ENCODE peak calls at places on chromosome 21, in four cellular contexts. G is neural progenitor cell, S is mammary epithelial cell, W is fibroblast of lung. A is an unnamed sample. For H3K9me3, the result is how much of the 10 kb centered on the place peaks cover.

GRCh38 chr21:17829472-17829871 is 10.3 kb upstream of the C21orf91 start:
- DNase-seq in G (no peak), W (peak), S (peak), A (no peak)

GRCh38 chr21:17688912-17689874 is 76.5 kb upstream of the BTG3 start:
- DNase-seq in S (peak), W (peak), G (no peak), A (peak)

GRCh38 chr21:18424250-18424649 is 20.7 kb upstream of the TMPRSS15 start:
- DNase-seq in S (no peak), G (no peak), W (no peak), A (no peak)

GRCh38 chr21:36097427-36098230 is 27.8 kb downstream of the CBR1 start:
- DNase-seq in G (no peak), S (no peak), W (peak), A (no peak)

GRCh38 chr21:33059319-33059894 is 10.5 kb upstream of the OLIG1 start:
- DNase-seq in W (no peak), S (no peak), G (no peak), A (no peak)

GRCh38 chr21:14251336-14251735 is 35.4 kb downstream of the RBM11 start:
- DNase-seq in W (no peak), G (no peak), S (no peak), A (no peak)

GRCh38 chr21:40623550-40623949 is 223.4 kb downstream of the DSCAM start:
- DNase-seq in W (no peak), S (no peak), G (no peak), A (no peak)

GRCh38 chr21:38505654-38506523 is 7.6 kb upstream of the ERG start:
- DNase-seq in S (peak), G (peak), W (peak), A (peak)

GRCh38 chr21:36613554-36613953 is 85.4 kb upstream of the SIM2 start:
- DNase-seq in W (no peak), G (no peak), S (no peak), A (no peak)

GRCh38 chr21:32597205-32597604 is 11.9 kb upstream of the TCP10L start:
- DNase-seq in S (peak), W (peak), G (no peak), A (no peak)

GRCh38 chr21:15741510-15741909 is 11.7 kb downstream of the USP25 start:
- DNase-seq in G (no peak), S (peak), W (peak), A (no peak)

GRCh38 chr21:38619865-38620513 is 121.7 kb upstream of the ERG start:
- DNase-seq in W (peak), G (no peak), S (peak), A (no peak)

GRCh38 chr21:36918291-36918690 is 48.2 kb downstream of the HLCS start:
- DNase-seq in G (no peak), W (no peak), S (no peak), A (no peak)

GRCh38 chr21:14675774-14676530 is 129.8 kb upstream of the SAMSN1 start:
- DNase-seq in S (no peak), G (no peak), W (no peak), A (peak)

GRCh38 chr21:35945089-35945671 is 115.1 kb downstream of the SETD4 start:
- DNase-seq in S (no peak), G (no peak), W (no peak), A (no peak)

GRCh38 chr21:23853796-23854379 is 1753.4 kb downstream of the MRPL39 start:
- DNase-seq in W (peak), G (no peak), S (no peak), A (peak)

GRCh38 chr21:15057290-15057689 is 7.5 kb downstream of the NRIP1 start:
- DNase-seq in S (no peak), G (peak), W (no peak), A (no peak)

GRCh38 chr21:36419241-36419640 is 34.0 kb downstream of the CHAF1B start:
- DNase-seq in W (no peak), S (no peak), G (no peak), A (no peak)

GRCh38 chr21:35924714-35925301 is 135.5 kb downstream of the SETD4 start:
- DNase-seq in G (no peak), S (peak), W (peak), A (no peak)

GRCh38 chr21:38807481-38807880 is 1.8 kb downstream of the ETS2 start:
- DNase-seq in W (no peak), G (peak), S (no peak), A (no peak)

GRCh38 chr21:36945496-36946138 is 20.9 kb downstream of the HLCS start:
- DNase-seq in S (no peak), W (peak), G (no peak), A (no peak)

GRCh38 chr21:36429672-36430546 is 44.7 kb downstream of the CHAF1B start:
- DNase-seq in W (peak), S (peak), G (peak), A (no peak)

GRCh38 chr21:33212159-33212851 is 17.4 kb upstream of the IFNAR2 start:
- DNase-seq in S (peak), W (peak), G (no peak), A (peak)

GRCh38 chr21:18460979-18461378 is 57.4 kb upstream of the TMPRSS15 start:
- DNase-seq in S (no peak), G (no peak), W (no peak), A (peak)

GRCh38 chr21:28936721-28937120 is 56.0 kb downstream of the LTN1 start:
- DNase-seq in W (no peak), S (no peak), G (peak), A (no peak)
- H3K27ac ChIP-seq in W (no peak), S (no peak), G (no peak), A (no peak)

DNA sequence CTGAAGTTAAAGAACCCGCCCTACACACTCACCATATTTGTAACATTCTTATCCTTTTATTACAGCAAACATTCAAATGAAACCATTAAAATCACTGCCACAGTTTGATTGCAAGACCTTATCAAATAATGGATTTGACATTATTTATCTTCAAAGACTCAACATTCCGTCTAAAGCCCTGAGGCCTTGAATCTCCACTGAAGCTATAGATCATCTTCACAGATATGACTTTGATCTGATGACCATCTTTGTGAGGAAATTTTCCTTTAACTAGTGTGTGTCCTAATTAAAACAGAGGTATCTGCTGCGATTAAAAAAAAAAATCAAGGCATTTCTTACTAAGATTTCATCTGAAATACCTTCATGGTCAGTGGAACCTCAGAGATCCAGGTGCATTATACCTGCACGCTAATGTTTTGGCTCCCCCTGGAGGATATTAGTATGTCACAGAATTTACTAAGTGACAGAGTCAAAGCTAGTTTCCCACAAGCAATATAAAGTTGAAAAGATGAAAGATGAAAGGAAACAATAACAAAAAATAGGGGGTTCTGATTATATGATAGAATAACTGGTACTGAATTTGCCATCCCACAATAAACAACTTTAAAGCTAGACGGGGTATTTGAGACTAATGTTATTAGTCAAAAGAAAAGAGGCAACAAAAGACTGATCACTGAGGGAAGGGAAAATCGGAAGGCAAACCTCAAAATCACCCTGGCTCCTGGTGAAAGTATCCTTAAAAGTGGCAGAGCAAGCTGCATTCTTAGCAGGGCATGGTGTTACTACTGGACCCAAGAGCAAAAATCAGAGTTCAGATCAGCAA is 923.4 kb downstream of the NCAM2 start:
- DNase-seq in S (no peak), G (peak), W (peak), A (peak)
- H3K9me3 ChIP-seq in S (under half), G (under half), W (under half), A (under half)

DNA sequence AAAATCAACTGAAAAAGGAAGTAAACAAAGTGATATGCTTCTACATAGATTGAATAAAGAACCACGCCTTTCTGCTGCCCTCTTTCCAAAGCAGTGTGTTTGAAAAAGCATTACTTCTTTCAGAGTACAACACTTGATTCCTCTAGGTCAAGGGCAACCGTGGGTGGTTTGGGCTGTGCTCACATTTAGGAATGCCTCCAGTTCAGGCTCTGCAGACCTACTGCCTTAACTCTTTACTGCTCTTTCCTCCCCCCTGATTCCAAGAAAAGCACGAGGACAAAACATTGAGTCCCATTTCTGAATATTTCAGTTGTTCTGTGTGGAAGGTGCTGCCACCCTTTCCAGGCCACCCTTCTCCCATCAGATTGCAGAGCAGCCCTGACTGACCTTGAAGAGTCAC is 45.2 kb downstream of the ADAMTS1 start:
- DNase-seq in W (no peak), S (no peak), G (no peak), A (no peak)
- H3K27ac ChIP-seq in W (no peak), S (no peak), G (no peak), A (no peak)

DNA sequence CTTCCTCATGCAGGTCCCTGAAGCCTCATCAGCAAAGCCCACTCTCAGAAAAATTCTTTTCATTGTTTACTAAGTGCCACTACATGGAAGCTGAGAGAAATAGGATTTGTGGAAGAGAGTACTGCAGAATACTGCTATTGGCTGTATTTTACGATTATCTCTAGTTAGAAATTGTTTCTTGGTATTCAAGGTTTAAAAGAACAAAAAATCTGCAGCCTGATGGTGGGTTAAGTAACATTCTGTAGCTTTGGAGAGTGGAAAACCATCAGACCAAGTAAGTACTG is 27.3 kb downstream of the PTTG1IP start:
- DNase-seq in W (no peak), S (no peak), G (no peak), A (no peak)
- H3K9me3 ChIP-seq in W (under half), S (under half), G (under half), A (under half)

DNA sequence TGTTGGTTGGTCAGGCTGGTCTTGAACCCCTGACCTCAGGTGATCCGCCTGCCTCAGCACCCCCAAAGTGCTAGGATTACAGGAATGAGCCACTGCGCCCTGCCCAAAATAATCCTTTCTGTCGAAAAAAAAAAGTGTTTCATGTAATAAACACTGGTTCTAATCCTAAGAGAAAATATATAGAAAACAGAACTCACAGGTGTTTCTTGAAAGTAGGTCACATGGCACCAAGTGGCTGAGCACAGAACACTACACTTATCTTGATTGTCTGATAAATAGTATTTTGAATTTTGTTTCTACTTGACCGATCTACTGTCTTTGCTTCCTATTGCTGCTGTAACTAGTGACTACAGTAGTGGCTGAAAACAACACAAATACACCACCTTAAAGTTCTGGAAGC is 87.6 kb upstream of the SOD1 start:
- DNase-seq in W (no peak), S (no peak), G (no peak), A (no peak)
- H3K27ac ChIP-seq in W (no peak), S (no peak), G (no peak), A (no peak)

DNA sequence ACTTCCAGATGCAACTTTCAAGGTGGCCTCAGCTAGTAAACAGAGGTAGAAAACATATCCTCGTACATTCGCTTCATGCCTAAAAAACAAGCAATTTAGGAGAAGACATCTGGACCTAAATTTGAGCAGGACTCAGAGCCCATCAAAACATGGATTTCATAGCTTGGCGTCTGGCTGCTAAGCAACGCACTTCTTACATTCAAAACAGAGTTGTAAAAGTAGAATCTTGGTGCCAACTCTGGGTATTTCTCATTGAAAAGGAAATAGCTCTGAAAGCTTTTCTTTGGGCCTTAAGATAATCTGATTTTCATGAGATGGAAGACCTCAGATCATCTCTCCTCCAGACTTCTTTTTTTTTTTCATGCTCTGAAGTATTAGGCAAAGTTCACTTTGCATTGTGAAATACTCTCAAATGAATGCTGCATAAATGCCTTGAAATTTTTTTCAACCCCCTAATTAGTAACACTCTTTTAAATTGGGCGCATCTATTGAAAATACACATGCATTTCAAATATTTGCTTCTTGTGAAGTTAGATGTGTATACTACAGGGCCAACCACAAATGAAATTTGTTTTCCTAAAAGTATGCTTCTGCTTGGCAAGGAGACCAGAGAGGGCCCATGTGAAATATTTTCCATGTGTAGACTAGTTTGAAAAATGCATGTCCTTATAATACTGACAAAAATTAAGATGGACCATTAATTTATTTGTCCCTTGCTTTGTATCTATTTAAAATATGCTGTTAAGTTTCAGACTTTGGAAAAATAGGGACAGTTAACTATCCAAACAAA is 4.2 kb downstream of the ADAMTS5 start:
- DNase-seq in S (no peak), W (no peak), G (no peak), A (no peak)
- H3K9me3 ChIP-seq in S (under half), W (under half), G (under half), A (under half)

GRCh38 chr21:42153746-42154145 is 65.2 kb upstream of the ABCG1 start:
- DNase-seq in S (no peak), W (no peak), G (no peak), A (no peak)

GRCh38 chr21:42153046-42153685 is 65.8 kb upstream of the ABCG1 start:
- DNase-seq in S (no peak), G (no peak), W (no peak), A (no peak)

GRCh38 chr21:42149656-42150457 is 69.1 kb upstream of the ABCG1 start:
- DNase-seq in W (no peak), S (peak), G (no peak), A (peak)

GRCh38 chr21:42150458-42151085 is 68.4 kb upstream of the ABCG1 start:
- DNase-seq in G (no peak), S (no peak), W (no peak), A (no peak)

DNA sequence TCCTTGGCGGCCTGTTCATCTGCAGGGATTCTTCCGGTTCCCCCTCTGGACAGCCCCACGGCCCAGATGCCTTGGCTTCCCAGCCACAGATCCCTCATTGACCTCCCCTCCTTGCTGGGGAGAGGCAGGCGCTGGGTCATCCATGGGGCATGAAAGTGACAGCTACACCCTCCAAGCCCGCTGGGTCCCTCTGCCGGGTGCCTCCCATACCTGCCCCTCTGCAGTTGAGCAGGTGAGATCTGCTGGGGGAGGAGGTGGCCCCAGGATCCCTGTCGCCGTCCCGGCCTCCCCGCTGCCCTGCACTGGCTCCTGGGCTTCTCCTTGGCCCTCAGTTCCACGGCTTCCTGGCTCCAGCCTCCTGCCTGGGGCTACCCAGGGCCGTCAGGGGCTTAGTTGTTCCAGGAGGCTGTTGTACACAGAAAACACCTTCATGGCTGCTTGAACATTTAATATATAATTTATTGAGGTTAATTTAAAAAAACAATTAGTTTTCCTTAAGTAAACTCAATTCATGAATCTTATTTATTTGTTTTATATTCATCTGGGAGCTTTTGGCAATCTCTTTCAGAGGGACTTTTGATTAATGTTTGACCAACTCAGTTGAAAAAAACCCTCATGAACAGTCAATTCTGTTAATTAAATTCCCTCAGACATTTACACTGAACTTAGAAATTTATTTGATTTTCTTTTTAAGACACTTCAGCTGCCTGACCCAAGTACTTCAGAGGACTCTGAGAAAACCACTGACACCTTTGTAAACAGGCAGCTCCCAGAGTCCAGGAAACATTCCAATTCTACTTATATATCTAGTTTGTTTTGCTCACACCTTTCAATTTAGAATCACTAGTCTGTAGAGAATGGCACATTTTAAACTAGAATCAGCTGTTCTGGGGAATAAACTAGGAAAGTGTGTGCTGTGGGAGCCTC is 67.5 kb upstream of the ABCG1 start:
- DNase-seq in W (no peak), S (no peak), G (no peak), A (no peak)
- H3K27ac ChIP-seq in W (no peak), S (no peak), G (no peak), A (no peak)

GRCh38 chr21:7957713-7958064 is 2563.7 kb upstream of the TPTE start:
- DNase-seq in W (no peak), S (no peak), G (no peak), A (no peak)

GRCh38 chr21:7951854-7952519 is 2569.4 kb upstream of the TPTE start:
- DNase-seq in S (no peak), W (no peak), G (no peak), A (no peak)

GRCh38 chr21:7952648-7953047 is 2568.7 kb upstream of the TPTE start:
- DNase-seq in G (no peak), S (no peak), W (no peak), A (no peak)

GRCh38 chr21:7947422-7947821 is 2574.0 kb upstream of the TPTE start:
- DNase-seq in S (no peak), W (no peak), G (no peak), A (no peak)

GRCh38 chr21:7953058-7953457 is 2568.3 kb upstream of the TPTE start:
- DNase-seq in S (no peak), W (no peak), G (no peak), A (no peak)
- H3K9me3 ChIP-seq in S (half or more), W (under half), G (half or more), A (half or more)

GRCh38 chr21:34795152-34796141 is 126.7 kb downstream of the CLIC6 start:
- DNase-seq in S (peak), G (no peak), W (peak), A (no peak)

GRCh38 chr21:34799092-34799491 is 130.3 kb downstream of the CLIC6 start:
- DNase-seq in G (no peak), S (no peak), W (no peak), A (no peak)

GRCh38 chr21:34797202-34797527 is 128.4 kb downstream of the CLIC6 start:
- DNase-seq in G (no peak), S (no peak), W (no peak), A (no peak)

GRCh38 chr21:34796518-34797201 is 127.9 kb downstream of the CLIC6 start:
- DNase-seq in W (no peak), S (no peak), G (no peak), A (no peak)

DNA sequence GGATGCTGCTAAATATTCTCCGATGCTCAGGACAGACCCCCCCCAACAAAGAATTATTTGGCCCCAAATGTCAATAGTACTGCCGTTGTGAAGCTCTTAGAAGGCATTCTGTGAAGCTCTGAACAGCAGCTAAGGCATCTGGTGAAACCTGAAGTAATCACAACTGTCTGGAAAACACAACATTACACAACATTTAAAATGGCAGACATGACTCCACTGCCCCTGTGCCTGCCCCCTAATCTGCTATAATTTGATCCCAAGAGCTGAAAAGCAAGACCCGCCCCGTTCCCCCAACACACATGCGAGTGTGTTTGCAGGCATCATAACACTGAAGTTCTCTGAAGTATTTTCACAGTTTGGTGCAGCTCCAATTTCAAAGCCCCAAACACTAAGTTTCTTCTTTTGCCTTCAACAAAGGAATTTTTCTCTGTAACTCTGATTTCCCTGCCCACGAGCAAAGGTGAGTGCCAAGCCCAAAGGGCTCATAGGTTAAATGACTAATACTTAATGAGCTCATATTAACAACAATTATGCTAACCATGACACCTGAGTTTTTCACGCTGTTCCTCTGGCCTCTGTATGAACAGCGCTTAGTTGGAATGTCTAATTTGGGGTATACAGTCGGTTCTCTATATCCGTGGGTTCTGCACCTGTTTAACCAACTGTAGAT is 129.3 kb downstream of the CLIC6 start:
- DNase-seq in G (no peak), W (no peak), S (peak), A (no peak)
- H3K27ac ChIP-seq in G (no peak), W (no peak), S (peak), A (no peak)